ENCODE peak calls at places on chromosomes 5 and 9, in six cellular contexts. One of them, this sample, is unnamed.

GRCh38 chr9:89712285-89712684 is 107.5 kb downstream of the GADD45G start:
- DNase-seq in stomach: no peak
- DNase-seq in SJSA1: no peak
- DNase-seq in mesendoderm: no peak
- DNase-seq in H9: no peak
- DNase-seq in brain microvascular endothelial cell: no peak
- DNase-seq in this sample: no peak

GRCh38 chr5:5629579-5629978 is 207.1 kb downstream of the ICE1 start:
- DNase-seq in stomach: no peak
- DNase-seq in SJSA1: peak; percentile 18
- DNase-seq in mesendoderm: no peak
- DNase-seq in H9: no peak
- DNase-seq in brain microvascular endothelial cell: no peak
- DNase-seq in this sample: no peak

GRCh38 chr5:90590-91547 is 1.1 kb upstream of the PLEKHG4B start:
- DNase-seq in stomach: peak; percentile 58
- DNase-seq in SJSA1: no peak
- DNase-seq in mesendoderm: peak; percentile 37
- DNase-seq in H9: peak; percentile 53
- DNase-seq in brain microvascular endothelial cell: peak; percentile 25
- DNase-seq in this sample: no peak

GRCh38 chr5:150751096-150751891 is 7.5 kb downstream of the DCTN4 start:
- DNase-seq in stomach: no peak
- DNase-seq in SJSA1: no peak
- DNase-seq in mesendoderm: no peak
- DNase-seq in H9: no peak
- DNase-seq in brain microvascular endothelial cell: no peak
- DNase-seq in this sample: no peak

GRCh38 chr9:131856105-131856504 is 116.2 kb upstream of the RAPGEF1 start:
- DNase-seq in stomach: no peak
- DNase-seq in SJSA1: no peak
- DNase-seq in mesendoderm: peak; percentile 80
- DNase-seq in H9: peak; percentile 88
- DNase-seq in brain microvascular endothelial cell: no peak
- DNase-seq in this sample: no peak

GRCh38 chr9:112176410-112177010 is 1.4 kb upstream of the SUSD1 start:
- DNase-seq in stomach: no peak
- DNase-seq in SJSA1: peak; percentile 25
- DNase-seq in mesendoderm: no peak
- DNase-seq in H9: no peak
- DNase-seq in brain microvascular endothelial cell: no peak
- DNase-seq in this sample: no peak

GRCh38 chr5:124963236-124963929 is 216.9 kb upstream of the ZNF608 start:
- DNase-seq in stomach: no peak
- DNase-seq in SJSA1: peak; percentile 19
- DNase-seq in mesendoderm: peak; percentile 74
- DNase-seq in H9: peak; percentile 55
- DNase-seq in brain microvascular endothelial cell: peak; percentile 28
- DNase-seq in this sample: no peak

GRCh38 chr5:80054682-80055081 is 19.5 kb downstream of the THBS4 start:
- DNase-seq in stomach: no peak
- DNase-seq in SJSA1: no peak
- DNase-seq in mesendoderm: no peak
- DNase-seq in H9: no peak
- DNase-seq in brain microvascular endothelial cell: peak; percentile 43
- DNase-seq in this sample: peak; percentile 56

GRCh38 chr5:174903333-174903732 is 179.0 kb downstream of the MSX2 start:
- DNase-seq in stomach: no peak
- DNase-seq in SJSA1: no peak
- DNase-seq in mesendoderm: peak; percentile 61
- DNase-seq in H9: peak; percentile 49
- DNase-seq in brain microvascular endothelial cell: no peak
- DNase-seq in this sample: no peak

GRCh38 chr5:90911169-90911568 is 352.6 kb downstream of the ADGRV1 start:
- DNase-seq in stomach: no peak
- DNase-seq in SJSA1: no peak
- DNase-seq in mesendoderm: no peak
- DNase-seq in H9: no peak
- DNase-seq in brain microvascular endothelial cell: no peak
- DNase-seq in this sample: no peak

GRCh38 chr9:73866451-73866850 is 630.7 kb upstream of the RORB start:
- DNase-seq in stomach: no peak
- DNase-seq in SJSA1: no peak
- DNase-seq in mesendoderm: no peak
- DNase-seq in H9: no peak
- DNase-seq in brain microvascular endothelial cell: no peak
- DNase-seq in this sample: no peak

GRCh38 chr9:130385257-130385656 is 59.5 kb upstream of the ASS1 start:
- DNase-seq in stomach: no peak
- DNase-seq in SJSA1: no peak
- DNase-seq in mesendoderm: no peak
- DNase-seq in H9: no peak
- DNase-seq in brain microvascular endothelial cell: no peak
- DNase-seq in this sample: no peak

GRCh38 chr5:140236896-140237598 is 62.1 kb downstream of the CYSTM1 start:
- DNase-seq in stomach: no peak
- DNase-seq in SJSA1: no peak
- DNase-seq in mesendoderm: no peak
- DNase-seq in H9: no peak
- DNase-seq in brain microvascular endothelial cell: no peak
- DNase-seq in this sample: peak; percentile 60

GRCh38 chr9:110058304-110058953 is 149.5 kb downstream of the C9orf152 start:
- DNase-seq in stomach: peak; percentile 50
- DNase-seq in SJSA1: peak; percentile 43
- DNase-seq in mesendoderm: peak; percentile 92
- DNase-seq in H9: peak; percentile 79
- DNase-seq in brain microvascular endothelial cell: peak; percentile 39
- DNase-seq in this sample: no peak

GRCh38 chr9:78369644-78370219 is 72.8 kb downstream of the PSAT1 start:
- DNase-seq in stomach: peak; percentile 71
- DNase-seq in SJSA1: no peak
- DNase-seq in mesendoderm: peak; percentile 89
- DNase-seq in H9: peak; percentile 86
- DNase-seq in brain microvascular endothelial cell: peak; percentile 62
- DNase-seq in this sample: no peak

GRCh38 chr9:116959775-116960174 is 272.7 kb downstream of the TRIM32 start:
- DNase-seq in stomach: no peak
- DNase-seq in SJSA1: no peak
- DNase-seq in mesendoderm: peak; percentile 9
- DNase-seq in H9: peak; percentile 38
- DNase-seq in brain microvascular endothelial cell: no peak
- DNase-seq in this sample: no peak

GRCh38 chr5:64612349-64612961 is 77.8 kb upstream of the SHISAL2B start:
- DNase-seq in stomach: peak; percentile 27
- DNase-seq in SJSA1: peak; percentile 15
- DNase-seq in mesendoderm: peak; percentile 81
- DNase-seq in H9: peak; percentile 36
- DNase-seq in brain microvascular endothelial cell: peak; percentile 62
- DNase-seq in this sample: no peak

GRCh38 chr9:136678034-136678433 is 9.2 kb downstream of the AGPAT2 start:
- DNase-seq in stomach: no peak
- DNase-seq in SJSA1: no peak
- DNase-seq in mesendoderm: no peak
- DNase-seq in H9: no peak
- DNase-seq in brain microvascular endothelial cell: no peak
- DNase-seq in this sample: no peak

GRCh38 chr9:121566401-121567141 is 66.9 kb upstream of the GGTA1 start:
- DNase-seq in stomach: no peak
- DNase-seq in SJSA1: no peak
- DNase-seq in mesendoderm: no peak
- DNase-seq in H9: no peak
- DNase-seq in brain microvascular endothelial cell: peak; percentile 70
- DNase-seq in this sample: no peak

GRCh38 chr5:36575367-36575781 is 31.0 kb upstream of the SLC1A3 start:
- DNase-seq in stomach: no peak
- DNase-seq in SJSA1: peak; percentile 85
- DNase-seq in mesendoderm: no peak
- DNase-seq in H9: no peak
- DNase-seq in brain microvascular endothelial cell: peak; percentile 42
- DNase-seq in this sample: peak; percentile 41

GRCh38 chr5:81774359-81774758 is 23.5 kb upstream of the SSBP2 start:
- DNase-seq in stomach: no peak
- DNase-seq in SJSA1: no peak
- DNase-seq in mesendoderm: no peak
- DNase-seq in H9: no peak
- DNase-seq in brain microvascular endothelial cell: no peak
- DNase-seq in this sample: no peak

GRCh38 chr5:172007795-172008465 is 1.5 kb upstream of the FBXW11 start:
- DNase-seq in stomach: no peak
- DNase-seq in SJSA1: no peak
- DNase-seq in mesendoderm: no peak
- DNase-seq in H9: peak; percentile 30
- DNase-seq in brain microvascular endothelial cell: peak; percentile 89
- DNase-seq in this sample: no peak
- H3K27ac ChIP-seq in stomach: peak overlapping the region; percentile 99
- H3K27ac ChIP-seq in SJSA1: no peak overlapping the region
- H3K27ac ChIP-seq in mesendoderm: peak overlapping the region; percentile 41
- H3K27ac ChIP-seq in H9: peak overlapping the region; percentile 92
- H3K27ac ChIP-seq in brain microvascular endothelial cell: peak overlapping the region; percentile 94
- H3K27ac ChIP-seq in this sample: peak overlapping the region; percentile 90

GRCh38 chr9:114000063-114000454 is 78.0 kb downstream of the AMBP start:
- DNase-seq in stomach: peak; percentile 9
- DNase-seq in SJSA1: no peak
- DNase-seq in mesendoderm: no peak
- DNase-seq in H9: peak; percentile 9
- DNase-seq in brain microvascular endothelial cell: no peak
- DNase-seq in this sample: no peak

GRCh38 chr9:113999256-114000062 is 78.6 kb downstream of the AMBP start:
- DNase-seq in stomach: peak; percentile 14
- DNase-seq in SJSA1: no peak
- DNase-seq in mesendoderm: no peak
- DNase-seq in H9: peak; percentile 14
- DNase-seq in brain microvascular endothelial cell: no peak
- DNase-seq in this sample: peak; percentile 29

GRCh38 chr9:114001794-114002261 is 76.3 kb downstream of the AMBP start:
- DNase-seq in stomach: peak; percentile 20
- DNase-seq in SJSA1: no peak
- DNase-seq in mesendoderm: no peak
- DNase-seq in H9: no peak
- DNase-seq in brain microvascular endothelial cell: no peak
- DNase-seq in this sample: no peak

GRCh38 chr9:114001410-114001685 is 76.8 kb downstream of the AMBP start:
- DNase-seq in stomach: peak; percentile 5
- DNase-seq in SJSA1: no peak
- DNase-seq in mesendoderm: no peak
- DNase-seq in H9: no peak
- DNase-seq in brain microvascular endothelial cell: no peak
- DNase-seq in this sample: no peak

DNA sequence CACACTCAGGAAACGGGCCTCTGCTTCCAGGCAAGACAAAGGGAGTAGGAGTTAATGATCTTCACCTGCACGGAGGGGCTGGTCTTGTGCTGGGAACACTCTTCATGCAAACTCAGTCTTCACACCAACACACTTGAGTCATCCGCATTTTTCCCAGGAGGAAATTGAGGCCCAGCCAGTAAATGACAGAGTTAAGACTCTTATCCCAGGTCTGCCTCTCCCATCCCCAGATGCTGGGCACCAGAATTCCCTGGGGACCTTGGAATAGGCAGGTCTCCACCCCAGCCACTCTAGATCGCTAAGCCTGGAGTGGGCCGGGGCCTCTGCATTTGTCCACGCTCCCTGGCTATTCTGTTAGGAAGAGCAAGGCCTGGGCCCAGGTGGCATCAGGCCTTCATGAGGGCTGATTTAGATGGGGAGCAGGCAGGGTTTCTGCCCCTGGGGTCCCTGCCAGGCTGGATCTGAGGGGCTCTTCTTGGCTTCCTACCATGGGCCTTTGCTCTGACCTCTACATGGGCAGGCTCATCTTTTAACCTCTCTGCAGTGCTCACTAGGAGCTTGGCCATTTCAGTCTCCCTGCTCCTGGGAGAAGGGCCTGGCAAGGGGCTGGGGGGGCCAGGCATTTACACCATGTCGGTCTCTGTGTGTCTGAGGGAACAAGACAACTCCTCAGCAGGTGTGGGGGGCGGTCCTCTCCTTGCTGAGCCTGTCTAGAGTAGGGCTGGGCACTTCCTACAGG is 77.3 kb downstream of the AMBP start:
- DNase-seq in stomach: peak; percentile 20
- DNase-seq in SJSA1: no peak
- DNase-seq in mesendoderm: peak; percentile 7
- DNase-seq in H9: peak; percentile 17
- DNase-seq in brain microvascular endothelial cell: no peak
- DNase-seq in this sample: no peak
- H3K27ac ChIP-seq in stomach: no peak overlapping the region
- H3K27ac ChIP-seq in SJSA1: no peak overlapping the region
- H3K27ac ChIP-seq in mesendoderm: no peak overlapping the region
- H3K27ac ChIP-seq in H9: no peak overlapping the region
- H3K27ac ChIP-seq in brain microvascular endothelial cell: no peak overlapping the region
- H3K27ac ChIP-seq in this sample: no peak overlapping the region

DNA sequence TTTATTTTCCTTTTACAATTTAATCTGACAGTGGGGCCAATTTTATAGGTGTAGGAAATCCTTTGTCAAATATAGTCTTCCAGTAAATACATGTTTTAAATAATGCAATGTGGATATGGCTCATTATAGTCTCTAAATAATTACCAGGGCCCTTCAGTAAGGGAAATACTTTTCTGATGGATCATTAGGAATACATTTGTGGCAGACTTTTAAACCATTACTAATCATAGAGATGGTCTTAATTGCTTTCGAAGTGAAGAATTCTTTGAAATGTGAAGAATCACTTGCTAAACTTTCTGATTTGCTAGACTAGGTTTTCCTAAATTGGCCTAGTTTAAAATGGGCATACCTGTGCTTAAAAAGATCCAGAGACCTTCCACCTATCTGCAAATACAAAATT is 105.6 kb upstream of the ELL2 start:
- DNase-seq in stomach: no peak
- DNase-seq in SJSA1: no peak
- DNase-seq in mesendoderm: no peak
- DNase-seq in H9: no peak
- DNase-seq in brain microvascular endothelial cell: no peak
- DNase-seq in this sample: no peak
- H3K27ac ChIP-seq in stomach: no peak overlapping the region
- H3K27ac ChIP-seq in SJSA1: peak overlapping the region; percentile 87
- H3K27ac ChIP-seq in mesendoderm: no peak overlapping the region
- H3K27ac ChIP-seq in H9: no peak overlapping the region
- H3K27ac ChIP-seq in brain microvascular endothelial cell: peak overlapping the region; percentile 96
- H3K27ac ChIP-seq in this sample: peak overlapping the region; percentile 96

DNA sequence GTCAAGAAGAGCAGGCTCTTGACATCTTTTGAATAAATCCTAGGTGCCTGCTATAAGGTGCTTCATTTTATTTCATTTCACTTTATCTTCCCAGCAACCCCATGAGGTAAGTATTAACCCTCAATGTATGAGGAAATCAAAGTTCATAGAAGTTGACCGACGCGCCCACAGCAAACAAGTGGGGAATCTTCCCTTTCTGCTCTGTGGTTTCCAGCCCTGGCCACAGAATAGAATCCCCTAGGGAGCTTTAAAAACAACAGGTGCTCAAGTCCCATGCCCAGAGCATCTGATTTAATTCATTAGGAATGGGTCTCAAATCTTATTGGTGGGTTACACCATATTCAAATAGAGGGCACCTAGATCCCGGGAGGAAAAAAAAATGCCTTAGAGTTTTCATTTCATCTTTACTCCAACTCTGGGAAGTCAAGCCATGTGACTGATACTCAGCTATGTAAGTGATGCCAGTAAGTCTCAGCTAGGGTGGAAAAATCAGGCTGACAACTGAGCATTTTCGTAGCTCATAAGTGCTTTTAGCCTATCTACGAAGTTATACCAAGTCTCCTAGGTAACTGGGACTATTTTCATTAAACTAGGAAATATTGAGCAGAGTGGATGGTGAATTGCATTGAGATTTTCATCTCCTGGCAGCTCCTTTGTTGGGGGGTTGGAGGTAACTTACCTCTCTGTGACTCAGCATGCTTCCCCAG is 353.5 kb upstream of the SLC30A5 start:
- DNase-seq in stomach: no peak
- DNase-seq in SJSA1: no peak
- DNase-seq in mesendoderm: no peak
- DNase-seq in H9: no peak
- DNase-seq in brain microvascular endothelial cell: no peak
- DNase-seq in this sample: no peak
- H3K27ac ChIP-seq in stomach: no peak overlapping the region
- H3K27ac ChIP-seq in SJSA1: no peak overlapping the region
- H3K27ac ChIP-seq in mesendoderm: no peak overlapping the region
- H3K27ac ChIP-seq in H9: no peak overlapping the region
- H3K27ac ChIP-seq in brain microvascular endothelial cell: no peak overlapping the region
- H3K27ac ChIP-seq in this sample: no peak overlapping the region

This sample was measured in epithelial cell of prostate.